ENCODE peak calls at places on chromosome 14, in four cellular contexts. F is adrenal gland, M is ELR, H is uterus. X is an unnamed sample.

GRCh38 chr14:75176142-75176820 is at the start of gene TMED10:
- DNase-seq in F (peak), M (peak), H (peak), X (peak)

GRCh38 chr14:28196878-28197277 is 569.7 kb upstream of the FOXG1 start:
- DNase-seq in F (no peak), M (no peak), H (no peak), X (no peak)

GRCh38 chr14:20855652-20856291 is 35.4 kb upstream of the RNASE3 start:
- DNase-seq in F (peak), M (peak), H (peak), X (peak)

GRCh38 chr14:96281486-96281885 is 25.5 kb downstream of the BDKRB1 start:
- DNase-seq in F (no peak), M (no peak), H (no peak), X (no peak)

GRCh38 chr14:49972840-49973239 is 80.0 kb downstream of the ARF6 start:
- DNase-seq in F (peak), M (peak), H (peak), X (peak)

GRCh38 chr14:63295991-63296630 is 22.6 kb downstream of the GPHB5 start:
- DNase-seq in F (no peak), M (no peak), H (no peak), X (no peak)

GRCh38 chr14:61568572-61569011 is 126.7 kb upstream of the HIF1A start:
- DNase-seq in F (no peak), M (no peak), H (no peak), X (peak)

GRCh38 chr14:103872492-103873113 is 25.2 kb upstream of the PPP1R13B start:
- DNase-seq in F (no peak), M (no peak), H (no peak), X (no peak)

GRCh38 chr14:32510815-32511214 is 181.7 kb downstream of the AKAP6 start:
- DNase-seq in F (no peak), M (no peak), H (no peak), X (no peak)

GRCh38 chr14:59161571-59162175 is 26.8 kb upstream of the DAAM1 start:
- DNase-seq in F (no peak), M (peak), H (peak), X (no peak)

GRCh38 chr14:88785911-88786310 is 6.8 kb downstream of the EML5 start:
- DNase-seq in F (no peak), M (no peak), H (no peak), X (no peak)

GRCh38 chr14:89247457-89248122 is 169.4 kb downstream of the FOXN3 start:
- DNase-seq in F (no peak), M (no peak), H (no peak), X (no peak)

GRCh38 chr14:56342419-56342901 is 224.2 kb downstream of the PELI2 start:
- DNase-seq in F (no peak), M (no peak), H (no peak), X (no peak)

GRCh38 chr14:68495101-68495637 is 297.7 kb downstream of the ZFP36L1 start:
- DNase-seq in F (no peak), M (peak), H (peak), X (no peak)

GRCh38 chr14:24147761-24148428 is 597 bp downstream of the RNF31 start:
- DNase-seq in F (no peak), M (peak), H (no peak), X (no peak)

GRCh38 chr14:95432152-95433093 is 84.0 kb downstream of the SYNE3 start:
- DNase-seq in F (peak), M (peak), H (peak), X (peak)

GRCh38 chr14:35401853-35402252 is 2.7 kb downstream of the NFKBIA start:
- DNase-seq in F (peak), M (no peak), H (peak), X (no peak)

GRCh38 chr14:48323655-48324054 is 648.2 kb upstream of the MDGA2 start:
- DNase-seq in F (no peak), M (no peak), H (no peak), X (no peak)

GRCh38 chr14:78598046-78598652 is 428.0 kb downstream of the NRXN3 start:
- DNase-seq in F (peak), M (peak), H (peak), X (peak)

GRCh38 chr14:101239065-101239464 is 322.2 kb upstream of the DIO3 start:
- DNase-seq in F (no peak), M (no peak), H (no peak), X (no peak)

GRCh38 chr14:90140298-90140955 is 78.6 kb downstream of the KCNK13 start:
- DNase-seq in F (no peak), M (peak), H (no peak), X (no peak)

GRCh38 chr14:103141117-103141796 is 18.0 kb downstream of the TNFAIP2 start:
- DNase-seq in F (peak), M (peak), H (no peak), X (peak)

X was measured in colonic mucosa.